ENCODE peak calls at places on chromosomes 3 and 15, in eight cellular contexts. I, K, P, V, E, O, J and C are unnamed samples.

GRCh38 chr15:29568840-29569532 is 253.3 kb downstream of the TJP1 start:
- DNase-seq in E (no peak), P (no peak), K (no peak), I (no peak), O (no peak), J (no peak), V (peak), C (peak)

GRCh38 chr15:37789881-37790280 is 144.6 kb upstream of the TMCO5A start:
- DNase-seq in V (peak), I (no peak), P (no peak), J (no peak), K (peak), O (no peak), E (no peak), C (peak)

GRCh38 chr3:27723803-27724458 is 1.8 kb upstream of the EOMES start:
- DNase-seq in O (no peak), P (no peak), J (no peak), I (no peak), V (no peak), K (no peak), E (no peak), C (no peak)

GRCh38 chr3:89787485-89787884 is 680.1 kb downstream of the EPHA3 start:
- DNase-seq in E (no peak), O (no peak), P (no peak), I (no peak), J (no peak), V (no peak), K (peak), C (no peak)

GRCh38 chr3:47664519-47664918 is 85.9 kb upstream of the CSPG5 start:
- DNase-seq in J (no peak), O (no peak), E (no peak), P (no peak), K (no peak), I (no peak), V (peak), C (peak)

GRCh38 chr3:38274864-38275649 is 7.0 kb upstream of the SLC22A14 start:
- DNase-seq in E (no peak), K (no peak), J (no peak), V (no peak), P (no peak), I (no peak), O (no peak), C (no peak)

GRCh38 chr3:149620291-149621020 is 37.4 kb downstream of the WWTR1 start:
- DNase-seq in P (no peak), I (no peak), K (no peak), O (peak), V (peak), J (no peak), E (no peak), C (no peak)

GRCh38 chr15:33066584-33066983 is 127.9 kb downstream of the FMN1 start:
- DNase-seq in V (peak), K (no peak), I (no peak), P (no peak), O (no peak), E (no peak), J (no peak), C (no peak)

GRCh38 chr3:132669256-132669777 is 9.2 kb downstream of the UBA5 start:
- DNase-seq in P (no peak), K (no peak), V (peak), J (no peak), I (no peak), O (no peak), E (no peak), C (no peak)